ENCODE peak calls at places on chromosome 20, in four cellular contexts. F, Y, J and R are unnamed samples.
A peak's percentile ranks its signal among the peaks of the same experiment; 100 is the strongest.

GRCh38 chr20:11917663-11918062 is at the start of gene BTBD3:
- DNase-seq in F (no peak), Y (peak; percentile 16), J (peak; percentile 89), R (no peak)

GRCh38 chr20:23721962-23722361 is 28.8 kb downstream of the CST1 start:
- DNase-seq in F (no peak), Y (no peak), J (no peak), R (no peak)

GRCh38 chr20:31593221-31594001 is 11.7 kb upstream of the ID1 start:
- DNase-seq in F (no peak), Y (no peak), J (no peak), R (no peak)

GRCh38 chr20:3340443-3340842 is 67.0 kb downstream of the DNAAF9 start:
- DNase-seq in F (no peak), Y (no peak), J (peak; percentile 93), R (no peak)

GRCh38 chr20:58775371-58775770 is 75.3 kb downstream of the GNAS-AS1 start:
- DNase-seq in F (no peak), Y (no peak), J (no peak), R (no peak)

GRCh38 chr20:62557425-62557824 is 81.6 kb upstream of the GATA5 start:
- DNase-seq in F (no peak), Y (no peak), J (peak; percentile 44), R (no peak)

GRCh38 chr20:61114776-61115175 is 137.3 kb upstream of the CDH4 start:
- DNase-seq in F (no peak), Y (no peak), J (no peak), R (no peak)

GRCh38 chr20:31721408-31722332 is 998 bp downstream of the BCL2L1 start:
- DNase-seq in F (peak; percentile 43), Y (no peak), J (peak; percentile 41), R (no peak)

GRCh38 chr20:57462781-57463180 is 62.2 kb downstream of the CTCFL start:
- DNase-seq in F (no peak), Y (no peak), J (no peak), R (no peak)

GRCh38 chr20:58554541-58554940 is 39.3 kb upstream of the APCDD1L start:
- DNase-seq in F (no peak), Y (no peak), J (no peak), R (no peak)

GRCh38 chr20:63235399-63235983 is at the start of gene BIRC7:
- DNase-seq in F (no peak), Y (no peak), J (no peak), R (no peak)

GRCh38 chr20:23043376-23043775 is 6.1 kb downstream of the THBD start:
- DNase-seq in F (no peak), Y (no peak), J (peak; percentile 39), R (no peak)

GRCh38 chr20:32024683-32025295 is 14.6 kb downstream of the CCM2L start:
- DNase-seq in F (no peak), Y (no peak), J (no peak), R (no peak)

GRCh38 chr20:36275441-36276189 is 30.5 kb upstream of the DLGAP4 start:
- DNase-seq in F (no peak), Y (no peak), J (no peak), R (no peak)

GRCh38 chr20:36279776-36280175 is 26.4 kb upstream of the DLGAP4 start:
- DNase-seq in F (no peak), Y (no peak), J (no peak), R (no peak)

GRCh38 chr20:36281785-36282380 is 24.3 kb upstream of the DLGAP4 start:
- DNase-seq in F (no peak), Y (no peak), J (no peak), R (no peak)

GRCh38 chr20:36277546-36277945 is 28.6 kb upstream of the DLGAP4 start:
- DNase-seq in F (no peak), Y (no peak), J (no peak), R (no peak)

GRCh38 chr20:36279362-36279761 is 26.8 kb upstream of the DLGAP4 start:
- DNase-seq in F (no peak), Y (no peak), J (no peak), R (no peak)
- H3K4me3 ChIP-seq in F (no peak overlapping the region), Y (no peak overlapping the region), J (no peak overlapping the region), R (no peak overlapping the region)

GRCh38 chr20:25296094-25297093 is 48.5 kb downstream of the PYGB start:
- DNase-seq in F (peak; percentile 47), Y (peak; percentile 34), J (peak; percentile 47), R (no peak)
- TF ChIP-seq CTCF in F (peak; percentile 43), Y (peak; percentile 43), J (peak; percentile 18), R (peak; percentile 68)

GRCh38 chr20:45372646-45373352 is 5.3 kb downstream of the TP53TG5 start:
- DNase-seq in F (peak; percentile 72), Y (peak; percentile 51), J (peak; percentile 49), R (no peak)
- H3K4me3 ChIP-seq in F (peak overlapping the region; percentile 64), Y (no peak overlapping the region), J (no peak overlapping the region), R (no peak overlapping the region)

GRCh38 chr20:38229376-38230252 is 30.9 kb downstream of the KIAA1755 start:
- DNase-seq in F (peak; percentile 52), Y (peak; percentile 46), J (no peak), R (no peak)
- TF ChIP-seq CTCF in F (peak; percentile 62), Y (peak; percentile 60), J (no peak), R (peak; percentile 52)

GRCh38 chr20:44955270-44955669 is 4.9 kb downstream of the TOMM34 start:
- DNase-seq in F (no peak), Y (no peak), J (no peak), R (no peak)
- H3K4me3 ChIP-seq in F (no peak overlapping the region), Y (no peak overlapping the region), J (no peak overlapping the region), R (no peak overlapping the region)

GRCh38 chr20:34703573-34704176 is 469 bp upstream of the TP53INP2 start:
- DNase-seq in F (peak; percentile 55), Y (peak; percentile 33), J (peak; percentile 43), R (no peak)
- TF ChIP-seq CTCF in F (no peak), Y (no peak), J (no peak), R (no peak)